ENCODE peak calls at places on chromosomes 5 and 9, in ten cellular contexts. L, P, A, C, R, W, I, D, U and V are unnamed samples.
A peak's percentile ranks its signal among the peaks of the same experiment; 100 is the strongest.

GRCh38 chr5:106880656-106881055 is 790.1 kb downstream of the EFNA5 start:
- DNase-seq in L (no peak), P (no peak), A (no peak), C (no peak), R (no peak), W (no peak), I (no peak), D (no peak), U (no peak), V (no peak)

GRCh38 chr9:84145780-84146179 is 165.2 kb downstream of the RMI1 start:
- DNase-seq in L (no peak), P (no peak), A (no peak), C (no peak), R (no peak), W (no peak), I (no peak), D (no peak), U (no peak), V (no peak)

GRCh38 chr5:163624466-163624865 is 119.0 kb downstream of the MAT2B start:
- DNase-seq in L (no peak), P (no peak), A (no peak), C (no peak), R (no peak), W (no peak), I (no peak), D (no peak), U (no peak), V (no peak)

GRCh38 chr9:121331992-121332685 is 37.9 kb downstream of the STOM start:
- DNase-seq in L (no peak), P (no peak), A (no peak), C (no peak), R (no peak), W (peak; percentile 64), I (no peak), D (no peak), U (no peak), V (no peak)

GRCh38 chr5:31551878-31552277 is 19.8 kb downstream of the C5orf22 start:
- DNase-seq in L (no peak), P (no peak), A (no peak), C (no peak), R (no peak), W (no peak), I (no peak), D (no peak), U (no peak), V (no peak)

GRCh38 chr5:82422751-82423181 is 144.6 kb upstream of the RPS23 start:
- DNase-seq in L (no peak), P (no peak), A (no peak), C (no peak), R (peak; percentile 76), W (peak; percentile 75), I (no peak), D (no peak), U (no peak), V (no peak)

GRCh38 chr5:123508441-123508840 is 3.5 kb upstream of the CSNK1G3 start:
- DNase-seq in L (no peak), P (no peak), A (no peak), C (no peak), R (no peak), W (no peak), I (no peak), D (no peak), U (no peak), V (no peak)

GRCh38 chr5:55104036-55104767 is 1.8 kb downstream of the GZMA start:
- DNase-seq in L (no peak), P (no peak), A (no peak), C (no peak), R (no peak), W (no peak), I (no peak), D (no peak), U (no peak), V (no peak)

GRCh38 chr9:91913986-91914385 is 36.0 kb downstream of the ROR2 start:
- DNase-seq in L (no peak), P (no peak), A (no peak), C (no peak), R (no peak), W (no peak), I (no peak), D (no peak), U (no peak), V (no peak)